ENCODE peak calls at places on chromosomes 6 and 20, in six cellular contexts. U is osteocyte; Y is HTR-8/SVneo; D is NCI-H2029; H is activated naive CD4-positive, alpha-beta T cell treated with anti-CD3 and anti-CD28 coated beads, Interleukin-2, amount 10 ng/mL, durations not matched to agents 7 days and 5 days; G is PC-9. X is an unnamed sample.

GRCh38 chr20:18032977-18033892 is 24.5 kb downstream of the OVOL2 start:
- DNase-seq in U (no peak), Y (no peak), D (no peak), H (no peak), G (no peak), X (no peak)

GRCh38 chr6:138106665-138107077 is 548 bp downstream of the PERP start:
- DNase-seq in U (no peak), Y (no peak), D (no peak), H (no peak), G (no peak), X (no peak)

GRCh38 chr20:38252292-38253288 is 7.9 kb downstream of the KIAA1755 start:
- DNase-seq in U (no peak), Y (no peak), D (no peak), H (no peak), G (no peak), X (no peak)

GRCh38 chr20:63463400-63464288 is 8.8 kb downstream of the KCNQ2 start:
- DNase-seq in U (no peak), Y (no peak), D (no peak), H (no peak), G (no peak), X (no peak)

GRCh38 chr6:63636516-63636968 is 940 bp downstream of the PHF3 start:
- DNase-seq in U (no peak), Y (no peak), D (peak; percentile 23), H (peak; percentile 71), G (peak; percentile 36), X (no peak)

GRCh38 chr20:52998268-52998667 is 26.1 kb downstream of the TSHZ2 start:
- DNase-seq in U (no peak), Y (no peak), D (no peak), H (no peak), G (no peak), X (no peak)

GRCh38 chr6:106927531-106928398 is 46.8 kb downstream of the CD24 start:
- DNase-seq in U (peak; percentile 75), Y (peak; percentile 39), D (no peak), H (peak; percentile 60), G (peak; percentile 48), X (no peak)

GRCh38 chr6:52877168-52877567 is 32.3 kb downstream of the GSTA3 start:
- DNase-seq in U (no peak), Y (peak; percentile 33), D (no peak), H (no peak), G (no peak), X (peak; percentile 50)

GRCh38 chr6:111566873-111567517 is 38.7 kb downstream of the TRAF3IP2 start:
- DNase-seq in U (no peak), Y (no peak), D (peak; percentile 79), H (peak; percentile 44), G (no peak), X (no peak)

GRCh38 chr6:163413345-163414116 is 987 bp upstream of the QKI start:
- DNase-seq in U (peak; percentile 97), Y (peak; percentile 82), D (peak; percentile 71), H (peak; percentile 86), G (peak; percentile 76), X (no peak)

GRCh38 chr20:36833275-36834020 is 42.5 kb upstream of the TLDC2 start:
- DNase-seq in U (no peak), Y (no peak), D (no peak), H (no peak), G (no peak), X (no peak)

GRCh38 chr6:132798820-132799538 is 542 bp upstream of the SLC18B1 start:
- DNase-seq in U (no peak), Y (peak; percentile 67), D (peak; percentile 16), H (peak; percentile 76), G (peak; percentile 78), X (no peak)

GRCh38 chr6:82954937-82955577 is 110.6 kb downstream of the UBE3D start:
- DNase-seq in U (no peak), Y (no peak), D (no peak), H (no peak), G (no peak), X (peak; percentile 3)

GRCh38 chr6:163782436-163783003 is 368.0 kb downstream of the QKI start:
- DNase-seq in U (no peak), Y (no peak), D (no peak), H (no peak), G (no peak), X (no peak)

GRCh38 chr20:58884966-58885365 is 32.5 kb downstream of the GNAS start:
- DNase-seq in U (no peak), Y (no peak), D (no peak), H (no peak), G (no peak), X (no peak)

GRCh38 chr20:18524646-18525045 is 16.9 kb downstream of the SEC23B start:
- DNase-seq in U (no peak), Y (no peak), D (no peak), H (no peak), G (peak; percentile 63), X (peak; percentile 12)

GRCh38 chr6:3484946-3485345 is 28.1 kb upstream of the SLC22A23 start:
- DNase-seq in U (no peak), Y (no peak), D (no peak), H (no peak), G (no peak), X (no peak)

GRCh38 chr20:8043687-8044278 is 24.2 kb upstream of the TMX4 start:
- DNase-seq in U (no peak), Y (peak; percentile 53), D (peak; percentile 69), H (no peak), G (peak; percentile 12), X (no peak)

GRCh38 chr6:29336269-29336668 is 32.4 kb downstream of the OR5V1 start:
- DNase-seq in U (no peak), Y (no peak), D (no peak), H (no peak), G (no peak), X (no peak)

GRCh38 chr6:52518279-52518944 is 58.4 kb downstream of the TRAM2 start:
- DNase-seq in U (no peak), Y (no peak), D (no peak), H (no peak), G (no peak), X (no peak)

GRCh38 chr20:22411568-22412450 is 172.6 kb downstream of the FOXA2 start:
- DNase-seq in U (no peak), Y (no peak), D (no peak), H (no peak), G (peak; percentile 9), X (no peak)

GRCh38 chr6:15129872-15130271 is 116.0 kb upstream of the JARID2 start:
- DNase-seq in U (no peak), Y (no peak), D (no peak), H (no peak), G (no peak), X (no peak)

GRCh38 chr6:30829639-30830250 is 54.6 kb upstream of the DDR1 start:
- DNase-seq in U (no peak), Y (no peak), D (no peak), H (peak; percentile 36), G (no peak), X (no peak)

GRCh38 chr6:3226422-3227362 is 761 bp downstream of the TUBB2B start:
- DNase-seq in U (no peak), Y (no peak), D (peak; percentile 80), H (peak; percentile 38), G (peak; percentile 28), X (no peak)

X was measured in H54.